ENCODE peak calls at places on chromosomes 13 and 19, in five cellular contexts. N is esophagus squamous epithelium, S is Caco-2, U is fibroblast of the aortic adventitia, L is uterus. Y is an unnamed sample.

GRCh38 chr19:8569066-8569761 is 8.0 kb downstream of the MYO1F start:
- DNase-seq in S (no peak), N (no peak), L (no peak), U (peak), Y (peak)

GRCh38 chr13:110138009-110138699 is 168.8 kb downstream of the COL4A1 start:
- DNase-seq in L (peak), S (peak), U (peak), N (no peak), Y (no peak)

GRCh38 chr13:69565334-69565733 is 542.3 kb upstream of the ATXN8OS start:
- DNase-seq in L (no peak), U (no peak), N (no peak), S (peak), Y (no peak)

GRCh38 chr13:76503756-76504155 is 382.4 kb downstream of the KCTD12 start:
- DNase-seq in S (no peak), N (no peak), L (no peak), U (no peak), Y (no peak)

GRCh38 chr13:39051157-39051556 is 12.9 kb downstream of the NHLRC3 start:
- DNase-seq in S (no peak), N (no peak), L (no peak), U (peak), Y (no peak)

GRCh38 chr19:47433121-47433520 is 13.8 kb upstream of the MEIS3 start:
- DNase-seq in L (no peak), U (peak), N (no peak), S (no peak), Y (no peak)

GRCh38 chr19:20179946-20180345 is 12.9 kb downstream of the ZNF486 start:
- DNase-seq in U (peak), L (peak), S (no peak), N (no peak), Y (no peak)

GRCh38 chr13:50244913-50245574 is 229.8 kb downstream of the KCNRG start:
- DNase-seq in N (no peak), S (peak), L (no peak), U (peak), Y (peak)

GRCh38 chr19:27746691-27747380 is 1466.1 kb downstream of the UQCRFS1 start:
- DNase-seq in L (no peak), S (peak), N (no peak), U (peak), Y (no peak)

GRCh38 chr13:49935171-49936084 is 712 bp downstream of the SPRYD7 start:
- DNase-seq in L (no peak), S (peak), U (peak), N (peak), Y (no peak)

GRCh38 chr13:111572956-111573355 is 252.5 kb downstream of the TEX29 start:
- DNase-seq in L (no peak), U (no peak), S (no peak), N (no peak), Y (no peak)

GRCh38 chr13:67259208-67259607 is 29.1 kb upstream of the PCDH9 start:
- DNase-seq in U (no peak), S (no peak), L (no peak), N (no peak), Y (no peak)

GRCh38 chr19:6387372-6387771 is 5.6 kb downstream of the GTF2F1 start:
- DNase-seq in U (no peak), N (no peak), L (no peak), S (no peak), Y (no peak)

GRCh38 chr19:49155005-49155826 is at the start of gene HRC:
- DNase-seq in N (no peak), U (no peak), L (no peak), S (no peak), Y (no peak)

GRCh38 chr19:28878862-28879566 is 333.9 kb downstream of the UQCRFS1 start:
- DNase-seq in S (peak), U (peak), N (no peak), L (peak), Y (peak)

GRCh38 chr19:49020931-49021895 is 2.9 kb downstream of the CGB3 start:
- DNase-seq in S (no peak), N (no peak), L (no peak), U (no peak), Y (no peak)

GRCh38 chr13:21344662-21345176 is 114.4 kb downstream of the ZDHHC20 start:
- DNase-seq in S (no peak), N (no peak), U (no peak), L (no peak), Y (no peak)

GRCh38 chr13:39655041-39655568 is 357 bp upstream of the COG6 start:
- DNase-seq in N (no peak), L (no peak), U (no peak), S (no peak), Y (no peak)

GRCh38 chr19:3970808-3971598 is at the start of gene DAPK3:
- DNase-seq in N (peak), S (peak), L (peak), U (peak), Y (peak)
- TF ChIP-seq CTCF in N (peak), S (no peak), L (no peak), U (no peak), Y (no peak)

GRCh38 chr19:44585371-44586141 is 27.8 kb upstream of the IGSF23 start:
- DNase-seq in N (no peak), L (no peak), U (peak), S (no peak), Y (no peak)
- TF ChIP-seq CTCF in N (no peak), L (no peak), U (no peak), S (peak), Y (peak)

DNA sequence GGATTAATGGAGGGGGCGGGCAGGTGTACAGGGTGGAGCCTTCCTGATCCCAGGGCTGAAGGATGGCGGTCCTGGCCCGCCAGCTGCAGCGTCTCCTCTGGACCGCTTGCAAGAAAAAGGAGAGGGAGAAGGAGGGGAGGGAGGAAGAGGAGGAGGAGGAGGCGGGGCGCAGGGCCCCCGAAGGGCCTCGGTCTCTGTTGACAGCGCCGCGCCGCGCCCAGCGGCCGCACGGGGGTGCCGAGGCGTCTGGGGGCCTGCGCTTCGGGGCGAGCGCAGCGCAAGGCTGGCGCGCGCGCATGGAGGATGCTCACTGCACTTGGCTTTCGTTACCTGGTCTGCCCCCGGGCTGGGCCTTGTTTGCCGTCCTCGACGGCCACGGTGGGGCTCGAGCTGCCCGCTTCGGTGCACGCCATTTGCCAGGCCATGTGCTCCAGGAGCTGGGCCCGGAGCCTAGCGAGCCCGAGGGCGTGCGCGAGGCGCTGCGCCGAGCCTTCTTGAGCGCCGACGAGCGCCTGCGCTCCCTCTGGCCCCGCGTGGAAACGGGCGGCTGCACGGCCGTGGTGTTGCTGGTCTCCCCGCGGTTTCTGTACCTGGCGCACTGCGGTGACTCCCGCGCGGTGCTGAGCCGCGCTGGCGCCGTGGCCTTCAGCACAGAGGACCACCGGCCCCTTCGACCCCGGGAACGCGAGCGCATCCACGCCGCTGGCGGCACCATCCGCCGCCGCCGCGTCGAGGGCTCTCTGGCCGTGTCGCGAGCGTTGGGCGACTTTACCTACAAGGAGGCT is at the start of gene PPM1N:
- DNase-seq in U (no peak), L (no peak), S (no peak), N (no peak), Y (no peak)
- TF ChIP-seq CTCF in U (no peak), L (no peak), S (no peak), N (no peak), Y (no peak)

GRCh38 chr19:2905918-2906519 is 5.3 kb downstream of the ZNF57 start:
- DNase-seq in N (no peak), S (no peak), U (no peak), L (no peak), Y (no peak)

GRCh38 chr19:2912306-2912705 is 11.6 kb downstream of the ZNF57 start:
- DNase-seq in S (no peak), U (no peak), N (no peak), L (no peak), Y (no peak)

GRCh38 chr19:2902590-2903218 is 2.0 kb downstream of the ZNF57 start:
- DNase-seq in U (no peak), L (no peak), N (no peak), S (no peak), Y (no peak)

DNA sequence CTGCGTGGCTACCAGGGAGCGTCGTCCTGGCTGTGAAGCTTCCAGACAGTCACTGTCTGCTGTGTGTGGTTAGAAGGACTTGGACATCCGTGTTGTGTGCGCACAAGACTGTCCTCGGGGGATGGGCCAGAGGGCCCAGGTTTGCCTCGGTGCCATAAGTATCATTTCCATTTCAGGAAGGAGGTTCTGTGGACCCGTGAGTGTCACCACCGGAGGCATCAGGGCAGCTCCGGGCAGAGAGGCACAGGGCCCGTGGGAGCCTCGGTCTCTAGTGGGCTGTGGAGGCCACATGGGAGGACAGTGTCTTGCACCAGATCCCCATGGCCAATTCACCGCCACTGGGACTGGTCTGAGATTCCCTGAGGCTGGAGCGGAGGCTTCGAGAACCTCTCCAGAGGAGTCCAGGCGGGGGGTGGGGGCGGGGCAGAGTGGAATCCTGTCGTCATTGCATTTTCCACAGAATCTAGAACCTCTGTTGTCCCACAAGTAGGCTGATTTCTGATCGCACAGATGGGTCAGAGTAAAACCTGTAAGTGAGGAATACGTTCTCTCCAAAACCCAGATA is 6.0 kb downstream of the ZNF57 start:
- DNase-seq in S (no peak), U (no peak), L (no peak), N (no peak), Y (no peak)
- TF ChIP-seq CTCF in S (no peak), U (no peak), L (no peak), N (no peak), Y (no peak)

GRCh38 chr19:43692364-43692763 is 22.4 kb upstream of the PLAUR start:
- DNase-seq in N (no peak), S (no peak), U (no peak), L (no peak), Y (no peak)
- TF ChIP-seq CTCF in N (no peak), S (no peak), U (no peak), L (no peak), Y (no peak)

DNA sequence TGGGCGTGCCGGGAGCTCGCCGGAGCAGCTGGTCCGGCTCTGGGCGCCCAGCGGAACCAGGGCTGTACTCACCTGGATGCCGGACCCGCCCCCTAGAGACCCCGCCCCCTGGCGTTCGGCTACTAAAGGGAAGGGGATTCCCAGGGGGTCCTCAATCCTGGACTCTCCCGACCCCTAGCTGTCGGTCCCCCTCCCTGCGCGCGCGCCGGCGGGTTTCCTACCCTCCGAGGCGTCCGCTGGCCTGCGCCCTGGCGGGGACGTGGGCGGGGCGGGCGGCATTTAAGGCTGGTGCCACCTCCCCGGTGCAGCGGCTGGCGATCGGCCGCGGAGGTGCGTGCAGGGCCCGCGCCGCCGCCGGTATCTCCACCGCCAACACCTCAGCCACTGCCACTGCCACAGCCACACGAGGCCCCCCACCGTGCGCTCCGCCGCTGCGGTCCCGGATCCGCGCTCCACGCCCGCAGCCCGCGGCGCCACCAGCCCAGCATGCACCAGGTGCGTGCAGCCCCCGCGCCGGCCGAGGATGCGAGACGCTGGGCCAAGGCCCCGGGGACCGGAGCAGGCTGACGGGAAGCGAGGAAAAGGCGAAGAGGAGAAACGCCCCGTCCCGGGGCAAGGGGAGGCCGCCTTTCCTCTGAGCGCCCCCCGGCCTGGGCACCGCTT is at the start of gene ATP12A:
- DNase-seq in S (peak), L (no peak), N (no peak), U (no peak), Y (no peak)
- TF ChIP-seq CTCF in S (peak), L (no peak), N (no peak), U (no peak), Y (no peak)